ENCODE peak calls at places on chromosomes 16 and 17, in five cellular contexts. One of them, this sample, is unnamed.

GRCh38 chr16:28975158-28975603 is 603 bp downstream of the SPNS1 start:
- DNase-seq in K562: peak; percentile 36
- DNase-seq in HL-60: no peak
- DNase-seq in HepG2: no peak
- DNase-seq in SK-N-SH: no peak
- DNase-seq in this sample: no peak

GRCh38 chr16:30491744-30492308 is 19.3 kb downstream of the ITGAL start:
- DNase-seq in K562: peak; percentile 53
- DNase-seq in HL-60: peak; percentile 23
- DNase-seq in HepG2: peak; percentile 56
- DNase-seq in SK-N-SH: no peak
- DNase-seq in this sample: no peak

GRCh38 chr17:4858880-4859260 is 25.7 kb downstream of the MINK1 start:
- DNase-seq in K562: no peak
- DNase-seq in HL-60: no peak
- DNase-seq in HepG2: no peak
- DNase-seq in SK-N-SH: peak; percentile 83
- DNase-seq in this sample: no peak

GRCh38 chr16:57725077-57725953 is 10.3 kb upstream of the KATNB1 start:
- DNase-seq in K562: no peak
- DNase-seq in HL-60: no peak
- DNase-seq in HepG2: no peak
- DNase-seq in SK-N-SH: no peak
- DNase-seq in this sample: no peak

GRCh38 chr17:63419949-63420867 is 25.9 kb downstream of the CYB561 start:
- DNase-seq in K562: peak; percentile 80
- DNase-seq in HL-60: peak; percentile 24
- DNase-seq in HepG2: no peak
- DNase-seq in SK-N-SH: no peak
- DNase-seq in this sample: no peak

GRCh38 chr16:63188076-63188771 is 1152.0 kb upstream of the CDH8 start:
- DNase-seq in K562: no peak
- DNase-seq in HL-60: no peak
- DNase-seq in HepG2: no peak
- DNase-seq in SK-N-SH: no peak
- DNase-seq in this sample: no peak

GRCh38 chr17:10033982-10034381 is 128.9 kb upstream of the RCVRN start:
- DNase-seq in K562: no peak
- DNase-seq in HL-60: peak; percentile 89
- DNase-seq in HepG2: no peak
- DNase-seq in SK-N-SH: no peak
- DNase-seq in this sample: no peak

GRCh38 chr17:83064021-83064731 is 15.2 kb upstream of the METRNL start:
- DNase-seq in K562: no peak
- DNase-seq in HL-60: no peak
- DNase-seq in HepG2: no peak
- DNase-seq in SK-N-SH: peak; percentile 21
- DNase-seq in this sample: no peak

GRCh38 chr16:78562156-78562555 is 462.7 kb downstream of the WWOX start:
- DNase-seq in K562: no peak
- DNase-seq in HL-60: no peak
- DNase-seq in HepG2: no peak
- DNase-seq in SK-N-SH: no peak
- DNase-seq in this sample: no peak

GRCh38 chr17:488993-489757 is 136.6 kb upstream of the RPH3AL start:
- DNase-seq in K562: no peak
- DNase-seq in HL-60: peak; percentile 44
- DNase-seq in HepG2: peak; percentile 37
- DNase-seq in SK-N-SH: peak; percentile 67
- DNase-seq in this sample: no peak
- TF ChIP-seq GABPA in K562: no peak
- TF ChIP-seq GABPA in HL-60: no peak
- TF ChIP-seq GABPA in HepG2: no peak
- TF ChIP-seq GABPA in SK-N-SH: no peak
- TF ChIP-seq GABPA in this sample: no peak

DNA sequence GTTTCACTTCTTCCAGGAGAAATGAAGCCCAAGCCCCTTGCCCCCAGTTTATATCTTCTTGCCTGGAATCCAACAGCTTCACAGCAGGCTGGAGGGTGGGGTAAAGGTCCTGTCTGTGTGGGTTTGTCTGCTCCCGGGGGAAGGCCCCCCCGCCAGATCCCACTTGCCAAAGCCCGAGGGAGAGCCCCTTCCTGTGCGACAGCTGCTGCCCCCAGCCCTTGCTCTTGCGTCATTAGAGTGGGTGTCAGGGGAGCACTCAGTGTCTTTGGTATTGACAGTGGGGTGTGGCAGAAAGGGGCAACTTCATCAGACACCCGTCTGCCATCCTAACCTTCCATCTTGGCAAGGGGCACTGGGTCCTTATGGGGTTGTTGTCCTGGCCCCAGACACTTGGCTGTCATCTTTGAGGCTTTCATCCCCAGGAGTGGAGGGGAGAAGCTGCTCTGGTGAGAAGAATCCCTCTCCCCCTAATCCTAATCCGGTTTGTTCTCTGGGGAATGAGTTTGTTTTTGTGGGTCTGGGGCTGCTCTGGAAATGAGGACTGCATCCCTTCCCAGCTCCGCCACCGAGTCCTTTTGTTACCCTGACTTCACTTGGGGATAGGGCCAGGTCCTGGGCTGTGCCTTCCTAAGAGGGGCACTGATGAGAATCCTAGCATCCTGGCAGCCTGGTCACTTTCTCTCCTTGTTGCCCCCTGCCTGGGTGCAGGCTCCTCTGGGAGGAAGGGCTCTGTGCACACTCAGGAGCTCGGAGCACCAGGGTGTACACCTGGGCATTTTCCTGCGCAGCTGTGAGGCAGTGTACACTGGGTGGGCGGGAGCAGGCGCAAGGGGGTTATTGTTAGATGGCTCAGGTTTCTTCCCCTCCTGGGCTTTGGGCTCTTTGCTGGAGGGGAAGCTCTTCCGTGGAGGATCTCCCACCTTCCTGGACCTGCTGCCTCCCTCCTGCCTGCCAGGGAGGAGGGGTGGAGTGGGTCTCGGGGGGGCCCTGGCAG is 21.1 kb downstream of the GJD3 start:
- DNase-seq in K562: no peak
- DNase-seq in HL-60: no peak
- DNase-seq in HepG2: no peak
- DNase-seq in SK-N-SH: no peak
- DNase-seq in this sample: no peak
- TF ChIP-seq GABPA in K562: no peak
- TF ChIP-seq GABPA in HL-60: no peak
- TF ChIP-seq GABPA in HepG2: no peak
- TF ChIP-seq GABPA in SK-N-SH: no peak
- TF ChIP-seq GABPA in this sample: no peak

DNA sequence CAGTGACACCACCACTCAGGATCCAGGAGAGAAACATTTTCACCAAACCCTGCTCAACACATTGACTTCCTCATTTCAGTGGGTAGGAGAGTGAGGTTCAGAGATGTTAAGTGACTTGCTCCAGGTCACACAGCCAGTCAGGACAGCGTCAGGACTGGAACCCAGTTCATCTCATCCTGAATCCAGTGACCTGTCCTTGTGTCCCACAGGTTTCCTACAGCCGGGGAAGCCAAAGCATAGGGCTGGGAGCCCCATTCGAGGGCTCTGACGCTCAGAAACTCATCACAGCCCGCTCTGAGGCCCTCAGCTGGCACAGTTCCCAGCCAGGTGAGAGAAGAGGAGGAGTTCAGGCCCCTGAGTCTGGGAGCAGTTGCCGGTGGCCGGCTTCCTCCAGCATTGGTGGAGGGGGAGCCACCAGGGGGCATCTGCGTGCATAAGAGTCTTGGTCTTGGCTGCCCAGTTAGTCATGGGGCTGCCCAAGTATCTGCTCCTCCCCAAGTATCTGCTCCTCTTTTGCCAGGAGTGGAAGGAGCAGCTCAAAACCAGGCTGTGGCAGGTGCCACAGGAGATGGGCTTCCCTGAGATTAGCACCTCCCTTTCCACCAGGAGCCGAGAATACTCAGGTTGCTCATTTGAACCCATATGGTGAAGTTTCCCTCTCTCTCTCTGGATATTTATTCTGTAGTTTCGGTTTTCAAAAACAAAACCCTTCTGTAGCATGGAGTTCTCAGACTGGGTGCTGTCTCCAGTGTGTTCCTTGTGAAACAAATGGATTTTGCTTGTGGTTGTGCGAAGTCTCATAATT is 56.0 kb downstream of the TNFRSF13B start:
- DNase-seq in K562: peak; percentile 25
- DNase-seq in HL-60: no peak
- DNase-seq in HepG2: peak; percentile 32
- DNase-seq in SK-N-SH: peak; percentile 64
- DNase-seq in this sample: peak; percentile 17
- TF ChIP-seq GABPA in K562: no peak
- TF ChIP-seq GABPA in HL-60: no peak
- TF ChIP-seq GABPA in HepG2: no peak
- TF ChIP-seq GABPA in SK-N-SH: no peak
- TF ChIP-seq GABPA in this sample: no peak

GRCh38 chr17:50188521-50189395 is 12.7 kb downstream of the COL1A1 start:
- DNase-seq in K562: no peak
- DNase-seq in HL-60: no peak
- DNase-seq in HepG2: no peak
- DNase-seq in SK-N-SH: no peak
- DNase-seq in this sample: no peak
- TF ChIP-seq GABPA in K562: no peak
- TF ChIP-seq GABPA in HL-60: no peak
- TF ChIP-seq GABPA in HepG2: no peak
- TF ChIP-seq GABPA in SK-N-SH: no peak
- TF ChIP-seq GABPA in this sample: no peak

DNA sequence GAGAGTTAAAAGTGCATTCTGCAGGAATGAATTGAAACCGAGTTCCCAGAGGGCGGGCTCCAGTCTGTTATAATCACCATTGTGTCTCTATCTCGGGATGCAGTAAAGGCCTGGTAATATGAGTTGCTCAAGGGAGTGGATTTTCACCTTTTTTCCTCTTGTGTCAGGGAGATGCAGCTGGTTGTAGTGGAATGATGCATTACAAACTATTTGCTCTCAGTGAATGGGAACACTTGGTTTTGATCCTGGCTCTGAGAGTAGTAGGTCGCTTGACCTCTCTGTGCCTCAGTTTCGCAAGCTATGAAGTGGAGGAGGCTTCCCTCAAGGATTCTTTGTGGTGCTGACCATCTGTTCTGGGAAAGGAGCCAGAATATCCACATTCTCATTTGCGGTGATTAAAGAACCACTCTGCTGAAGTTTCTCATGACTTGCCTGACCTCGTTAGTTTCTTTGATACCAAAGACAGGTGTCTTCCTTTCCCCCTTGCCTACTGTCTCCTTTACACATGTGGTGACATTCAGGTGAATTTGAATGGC is 115.9 kb downstream of the SNX29 start:
- DNase-seq in K562: no peak
- DNase-seq in HL-60: no peak
- DNase-seq in HepG2: peak; percentile 38
- DNase-seq in SK-N-SH: no peak
- DNase-seq in this sample: no peak
- TF ChIP-seq GABPA in K562: no peak
- TF ChIP-seq GABPA in HL-60: no peak
- TF ChIP-seq GABPA in HepG2: no peak
- TF ChIP-seq GABPA in SK-N-SH: no peak
- TF ChIP-seq GABPA in this sample: no peak

GRCh38 chr16:8670014-8670560 is 4.3 kb upstream of the ABAT start:
- DNase-seq in K562: no peak
- DNase-seq in HL-60: no peak
- DNase-seq in HepG2: no peak
- DNase-seq in SK-N-SH: no peak
- DNase-seq in this sample: no peak
- TF ChIP-seq GABPA in K562: no peak
- TF ChIP-seq GABPA in HL-60: no peak
- TF ChIP-seq GABPA in HepG2: no peak
- TF ChIP-seq GABPA in SK-N-SH: no peak
- TF ChIP-seq GABPA in this sample: no peak

GRCh38 chr17:57534863-57535651 is 210.0 kb downstream of the CCDC182 start:
- DNase-seq in K562: peak; percentile 32
- DNase-seq in HL-60: no peak
- DNase-seq in HepG2: no peak
- DNase-seq in SK-N-SH: peak; percentile 71
- DNase-seq in this sample: no peak
- TF ChIP-seq GABPA in K562: no peak
- TF ChIP-seq GABPA in HL-60: no peak
- TF ChIP-seq GABPA in HepG2: no peak
- TF ChIP-seq GABPA in SK-N-SH: no peak
- TF ChIP-seq GABPA in this sample: no peak

GRCh38 chr17:6257339-6257738 is 177.6 kb downstream of the AIPL1 start:
- DNase-seq in K562: no peak
- DNase-seq in HL-60: no peak
- DNase-seq in HepG2: no peak
- DNase-seq in SK-N-SH: no peak
- DNase-seq in this sample: no peak
- TF ChIP-seq GABPA in K562: no peak
- TF ChIP-seq GABPA in HL-60: no peak
- TF ChIP-seq GABPA in HepG2: no peak
- TF ChIP-seq GABPA in SK-N-SH: no peak
- TF ChIP-seq GABPA in this sample: no peak

This sample was measured in GM12878.